ENCODE peak calls at places on chromosome 16, in five cellular contexts. X is ovary, R is AG10803, E is GM12865, K is fibroblast of mammary gland. C is an unnamed sample.

GRCh38 chr16:57432505-57432904 is 14.7 kb downstream of the CIAPIN1 start:
- DNase-seq in X (no peak), R (no peak), E (no peak), K (no peak), C (no peak)

GRCh38 chr16:19907161-19907992 is 22.7 kb upstream of the GPRC5B start:
- DNase-seq in X (peak), R (peak), E (peak), K (peak), C (peak)

GRCh38 chr16:24253192-24253591 is 2.9 kb upstream of the CACNG3 start:
- DNase-seq in X (no peak), R (peak), E (peak), K (peak), C (peak)

GRCh38 chr16:51328708-51329107 is 177.6 kb upstream of the SALL1 start:
- DNase-seq in X (no peak), R (no peak), E (no peak), K (no peak), C (no peak)

GRCh38 chr16:53061701-53062159 is 6.9 kb downstream of the CHD9 start:
- DNase-seq in X (no peak), R (no peak), E (peak), K (no peak), C (no peak)

GRCh38 chr16:27977966-27978365 is 85.5 kb downstream of the GSG1L start:
- DNase-seq in X (no peak), R (peak), E (no peak), K (peak), C (no peak)

GRCh38 chr16:9092963-9093477 is 1.6 kb downstream of the HAPSTR1 start:
- DNase-seq in X (peak), R (no peak), E (peak), K (no peak), C (no peak)

GRCh38 chr16:74721716-74722115 is 21.1 kb upstream of the MLKL start:
- DNase-seq in X (no peak), R (no peak), E (no peak), K (no peak), C (no peak)

GRCh38 chr16:86514656-86515376 is 4.5 kb downstream of the FOXF1 start:
- DNase-seq in X (no peak), R (no peak), E (no peak), K (no peak), C (no peak)

DNA sequence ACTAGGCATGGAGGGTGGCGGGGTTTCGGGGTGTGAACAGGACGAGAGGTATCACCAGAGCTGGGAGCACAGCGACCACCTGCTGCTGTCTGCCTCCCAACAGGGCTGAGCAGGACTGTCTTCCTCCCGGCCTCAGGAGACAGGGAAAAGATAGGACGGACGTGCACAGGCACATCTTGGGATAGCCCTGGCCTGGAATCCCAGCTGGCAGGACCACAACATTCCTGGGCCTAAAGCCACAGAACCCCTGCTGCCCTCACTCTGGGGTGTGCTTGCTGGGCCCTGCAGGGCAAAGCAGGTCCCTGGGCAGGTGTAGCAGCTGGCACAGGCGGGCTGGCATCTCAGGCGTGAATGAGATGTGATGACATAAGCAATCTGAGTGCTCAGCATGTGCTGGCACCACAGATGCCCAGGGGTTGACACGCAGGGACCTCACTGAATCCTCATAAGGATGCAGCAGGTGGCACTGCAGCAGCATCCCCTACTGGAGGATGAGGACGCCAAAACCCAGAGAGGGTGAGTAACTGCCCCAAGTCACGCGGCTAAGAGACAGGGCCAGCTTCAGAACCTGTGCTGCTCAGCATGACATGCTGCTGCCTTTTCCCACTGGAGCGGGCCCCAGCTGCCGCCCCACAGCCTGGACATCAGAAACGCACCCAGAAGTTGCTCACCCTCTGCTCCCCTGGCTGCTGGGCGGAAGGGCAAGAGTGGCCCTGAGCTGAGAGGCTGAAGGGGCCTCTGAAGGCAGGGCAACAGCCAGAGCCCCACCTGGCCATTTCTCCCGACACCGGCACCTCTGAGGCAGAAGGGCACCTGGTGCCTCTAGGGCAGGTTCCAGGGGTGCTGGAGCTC is 7.1 kb downstream of the CORO7 start:
- DNase-seq in X (no peak), R (no peak), E (no peak), K (no peak), C (peak)
- TF ChIP-seq CTCF in X (no peak), R (peak), E (no peak), K (peak), C (peak)

GRCh38 chr16:46976550-46976949 is 3.1 kb upstream of the DNAJA2 start:
- DNase-seq in X (no peak), R (no peak), E (peak), K (no peak), C (no peak)
- H3K4me3 ChIP-seq in X (no peak), R (no peak), E (peak), K (no peak), C (no peak)

GRCh38 chr16:89842471-89843408 is 14.5 kb downstream of the SPIRE2 start:
- DNase-seq in X (no peak), R (peak), E (no peak), K (peak), C (no peak)
- TF ChIP-seq CTCF in X (no peak), R (no peak), E (no peak), K (no peak), C (no peak)

GRCh38 chr16:11914210-11914758 is 1.5 kb downstream of the GSPT1 start:
- DNase-seq in X (no peak), R (no peak), E (peak), K (no peak), C (no peak)

GRCh38 chr16:11913425-11914079 is 2.2 kb downstream of the GSPT1 start:
- DNase-seq in X (no peak), R (no peak), E (peak), K (peak), C (peak)

GRCh38 chr16:11915644-11916523 is at the start of gene GSPT1:
- DNase-seq in X (peak), R (peak), E (peak), K (peak), C (peak)

GRCh38 chr16:11914759-11915643 is 755 bp downstream of the GSPT1 start:
- DNase-seq in X (peak), R (peak), E (peak), K (peak), C (peak)

GRCh38 chr16:11916524-11917285 is 949 bp upstream of the GSPT1 start:
- DNase-seq in X (no peak), R (peak), E (no peak), K (peak), C (no peak)
- H3K4me3 ChIP-seq in X (peak), R (peak), E (peak), K (peak), C (peak)

DNA sequence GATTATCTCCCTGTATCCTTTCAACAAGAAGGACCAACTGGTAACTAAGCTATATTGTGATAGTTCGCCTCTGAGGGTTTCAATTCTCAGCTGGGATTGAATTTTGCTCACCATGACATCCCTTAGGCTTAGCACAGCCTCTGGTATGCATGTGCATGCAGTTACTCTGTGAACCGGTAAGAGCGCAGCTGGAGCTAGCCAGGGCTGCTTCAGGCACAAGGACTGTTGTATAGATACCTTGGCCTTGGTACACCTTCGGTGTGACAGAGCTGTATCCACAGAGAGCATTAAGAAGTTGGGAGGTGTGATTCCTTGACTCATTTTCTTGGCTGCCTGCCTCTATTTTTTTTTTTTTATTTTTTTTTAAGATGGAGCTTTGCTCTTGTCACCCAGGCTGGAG is 2.3 kb upstream of the NUTF2 start:
- DNase-seq in X (no peak), R (peak), E (no peak), K (peak), C (peak)
- TF ChIP-seq CTCF in X (no peak), R (peak), E (no peak), K (peak), C (peak)